ENCODE peak calls at places on chromosomes 11 and 22, in seven cellular contexts. X, G, W, B, U, S and R are unnamed samples.

GRCh38 chr11:82899191-82899820 is 924 bp downstream of the PRCP start:
- DNase-seq in W (no peak), G (no peak), X (no peak), U (no peak), S (no peak), B (peak), R (no peak)

GRCh38 chr11:96102664-96103068 is 178.8 kb upstream of the MTMR2 start:
- DNase-seq in G (no peak), U (peak), W (no peak), B (peak), X (no peak), S (no peak), R (no peak)

GRCh38 chr11:31810779-31811647 is at the start of gene PAX6:
- DNase-seq in G (no peak), U (peak), S (peak), B (peak), X (peak), W (no peak), R (no peak)

GRCh38 chr11:22792497-22792896 is 37.1 kb downstream of the SVIP start:
- DNase-seq in B (peak), S (no peak), U (no peak), G (no peak), W (no peak), X (no peak), R (peak)

GRCh38 chr11:16001899-16002426 is 354.4 kb downstream of the SOX6 start:
- DNase-seq in G (no peak), W (no peak), S (no peak), X (no peak), U (peak), B (peak), R (peak)

GRCh38 chr11:490930-491260 is 16.1 kb downstream of the RNH1 start:
- DNase-seq in G (no peak), U (no peak), S (peak), X (no peak), B (no peak), W (no peak), R (no peak)

GRCh38 chr11:10696797-10697620 is 3.5 kb upstream of the IRAG1 start:
- DNase-seq in X (no peak), S (no peak), G (no peak), B (peak), U (no peak), W (no peak), R (no peak)

GRCh38 chr22:24989541-24989951 is 37.0 kb downstream of the KIAA1671 start:
- DNase-seq in U (no peak), B (no peak), G (no peak), S (peak), W (no peak), X (no peak), R (no peak)

GRCh38 chr22:49240472-49240871 is 587.2 kb downstream of the BRD1 start:
- DNase-seq in B (no peak), W (no peak), S (peak), U (no peak), X (no peak), G (no peak), R (no peak)

GRCh38 chr11:107354780-107355179 is 102.8 kb downstream of the CWF19L2 start:
- DNase-seq in W (no peak), S (no peak), G (no peak), X (no peak), U (no peak), B (no peak), R (no peak)

GRCh38 chr22:38873469-38874411 is 1.7 kb upstream of the CBX6 start:
- DNase-seq in X (no peak), U (no peak), W (peak), B (peak), S (peak), G (no peak), R (no peak)